ENCODE peak calls at places on chromosomes 6 and 20, in seven cellular contexts. F, M, J, T, V, D and X are unnamed samples.

GRCh38 chr6:52598123-52598823 is 21.4 kb upstream of the TRAM2 start:
- DNase-seq in F (peak), M (peak), J (peak), T (no peak), V (no peak), D (peak), X (peak)

GRCh38 chr6:26028753-26029569 is 58.3 kb upstream of the HFE start:
- DNase-seq in F (no peak), M (no peak), J (peak), T (no peak), V (no peak), D (no peak), X (no peak)

GRCh38 chr6:144602523-144603180 is 317.5 kb downstream of the UTRN start:
- DNase-seq in F (no peak), M (no peak), J (no peak), T (no peak), V (no peak), D (no peak), X (no peak)

GRCh38 chr6:113082691-113083090 is 735.6 kb downstream of the RFPL4B start:
- DNase-seq in F (no peak), M (no peak), J (peak), T (no peak), V (no peak), D (no peak), X (no peak)

GRCh38 chr6:26394289-26394688 is 7.8 kb upstream of the BTN3A1 start:
- DNase-seq in F (peak), M (no peak), J (peak), T (no peak), V (no peak), D (peak), X (no peak)

GRCh38 chr20:36538026-36538764 is 3.1 kb upstream of the MYL9 start:
- DNase-seq in F (no peak), M (no peak), J (peak), T (no peak), V (no peak), D (no peak), X (no peak)

GRCh38 chr20:59777321-59777705 is 156.1 kb downstream of the SYCP2 start:
- DNase-seq in F (no peak), M (no peak), J (no peak), T (no peak), V (no peak), D (no peak), X (no peak)

GRCh38 chr20:61254881-61255589 is 3.0 kb downstream of the CDH4 start:
- DNase-seq in F (no peak), M (no peak), J (peak), T (no peak), V (no peak), D (no peak), X (no peak)

GRCh38 chr6:44275749-44276648 is 5.7 kb downstream of the TMEM151B start:
- DNase-seq in F (no peak), M (no peak), J (no peak), T (no peak), V (no peak), D (peak), X (no peak)

DNA sequence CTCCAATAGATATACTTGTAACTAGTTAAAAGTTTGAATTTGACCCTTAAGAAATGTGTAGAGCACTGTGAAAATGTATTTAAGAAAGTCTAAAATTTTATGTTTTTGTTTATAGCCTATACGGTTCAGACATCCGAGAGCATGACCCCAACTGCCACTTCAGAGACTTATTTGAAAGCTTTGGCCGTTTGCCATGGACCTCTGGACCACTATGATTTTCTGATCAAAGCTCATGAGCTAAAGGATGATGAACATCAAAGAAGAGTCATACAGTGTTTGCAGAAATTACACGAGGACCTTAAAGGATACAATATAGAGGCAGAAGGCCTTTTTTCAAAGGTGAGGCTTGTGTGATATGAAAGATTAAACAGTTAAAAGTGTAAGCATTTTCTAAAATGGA is 28.9 kb downstream of the AFG1L start:
- DNase-seq in F (no peak), M (no peak), J (no peak), T (no peak), V (no peak), D (no peak), X (no peak)
- TF ChIP-seq POLR2A in F (no peak), M (no peak), J (no peak), T (no peak), V (no peak), D (no peak), X (no peak)

GRCh38 chr20:49631856-49632418 is 64.0 kb upstream of the PTGIS start:
- DNase-seq in F (no peak), M (no peak), J (no peak), T (no peak), V (no peak), D (no peak), X (no peak)
- TF ChIP-seq POLR2A in F (no peak), M (no peak), J (no peak), T (no peak), V (no peak), D (no peak), X (no peak)

DNA sequence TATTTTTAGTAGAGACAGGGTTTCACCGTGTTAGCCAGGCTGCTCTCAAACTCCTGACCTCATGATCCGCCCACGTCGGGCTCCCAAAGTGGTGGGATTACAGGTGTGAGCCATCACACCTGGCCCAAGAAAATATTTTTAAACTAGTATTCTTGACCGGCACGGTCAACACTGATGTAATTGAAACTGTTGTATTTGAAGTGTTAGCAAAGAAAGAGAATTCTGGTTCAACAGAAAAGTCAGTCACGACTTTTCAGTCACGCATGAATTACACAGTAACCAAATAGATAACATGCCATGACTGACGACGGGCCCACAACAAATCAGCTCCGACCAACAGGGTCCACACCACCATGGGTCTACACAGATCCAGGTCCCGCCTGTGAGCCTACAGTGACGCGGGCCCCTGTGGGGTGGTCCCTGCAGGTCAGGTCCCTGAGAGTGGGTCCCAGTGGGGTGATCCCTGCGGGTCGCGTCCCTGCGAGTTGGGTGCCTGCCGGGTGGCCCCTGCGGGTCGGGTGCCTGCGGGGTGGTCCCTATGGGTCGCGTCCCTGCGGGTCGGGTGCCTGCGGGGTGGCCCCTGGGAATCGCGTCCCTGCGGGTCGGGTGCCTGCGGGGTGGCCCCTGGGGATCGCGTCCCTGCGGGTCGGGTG is 1.0 kb downstream of the GMEB2 start:
- DNase-seq in F (no peak), M (peak), J (peak), T (no peak), V (peak), D (peak), X (no peak)
- TF ChIP-seq POLR2A in F (no peak), M (no peak), J (peak), T (peak), V (no peak), D (peak), X (peak)

GRCh38 chr20:33401042-33401921 is at the start of gene CDK5RAP1:
- DNase-seq in F (peak), M (peak), J (peak), T (peak), V (peak), D (peak), X (peak)
- TF ChIP-seq POLR2A in F (no peak), M (no peak), J (peak), T (peak), V (no peak), D (peak), X (peak)

GRCh38 chr20:49279677-49280462 is 2.0 kb upstream of the ZNFX1 start:
- DNase-seq in F (no peak), M (no peak), J (no peak), T (no peak), V (no peak), D (peak), X (no peak)
- TF ChIP-seq POLR2A in F (no peak), M (no peak), J (no peak), T (no peak), V (no peak), D (peak), X (no peak)

GRCh38 chr6:108074359-108075144 is at the start of gene OSTM1:
- DNase-seq in F (peak), M (peak), J (peak), T (peak), V (peak), D (peak), X (peak)
- TF ChIP-seq POLR2A in F (no peak), M (no peak), J (peak), T (peak), V (no peak), D (peak), X (peak)

DNA sequence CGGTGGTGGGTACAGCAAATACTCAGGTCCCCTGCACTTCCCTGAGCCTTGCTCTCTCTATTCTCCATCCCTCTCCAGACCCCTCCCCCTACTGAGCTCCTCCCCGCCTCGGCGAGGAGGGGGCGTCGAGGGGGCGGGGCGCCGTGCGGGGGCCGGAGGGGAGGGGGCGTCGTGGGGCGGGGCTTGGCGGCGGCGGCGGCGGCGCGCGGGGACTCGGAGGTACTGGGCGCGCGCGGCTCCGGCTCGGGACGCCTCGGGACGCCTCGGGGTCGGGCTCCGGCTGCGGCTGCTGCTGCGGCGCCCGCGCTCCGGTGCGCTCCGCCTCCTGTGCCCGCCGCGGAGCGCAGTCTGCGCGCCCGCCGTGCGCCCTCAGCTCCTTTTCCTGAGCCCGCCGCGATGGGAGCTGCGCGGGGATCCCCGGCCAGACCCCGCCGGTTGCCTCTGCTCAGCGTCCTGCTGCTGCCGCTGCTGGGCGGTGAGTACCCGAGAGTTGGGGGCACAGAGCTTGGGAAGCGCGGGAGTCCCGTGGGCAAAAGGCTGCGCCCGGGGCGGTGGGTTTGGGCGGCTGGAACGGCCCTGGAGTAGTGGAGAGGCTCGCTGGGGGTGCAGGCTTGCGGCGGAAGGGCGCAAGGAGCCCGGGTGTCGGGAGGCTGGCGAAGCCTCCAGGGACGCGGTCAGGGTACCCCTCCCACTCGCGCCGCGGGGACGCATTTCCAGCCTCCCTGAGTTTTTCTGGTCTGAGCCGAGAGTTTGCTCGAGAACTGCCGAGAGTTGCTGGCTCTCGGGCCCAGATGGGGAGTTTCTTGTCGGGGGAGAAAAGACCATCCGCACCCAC is at the start of gene PTK7:
- DNase-seq in F (peak), M (peak), J (peak), T (no peak), V (no peak), D (peak), X (no peak)
- TF ChIP-seq POLR2A in F (no peak), M (no peak), J (no peak), T (no peak), V (no peak), D (no peak), X (no peak)